ENCODE peak calls at places on chromosomes 12 and 14, in eight cellular contexts. C is cardiac septum; X is central memory CD8-positive, alpha-beta T cell; P is A172; V is Kasumi-1; B is CD4-positive, CD25-positive, alpha-beta regulatory T cell; I is T-helper 1 cell; Q is NCI-H1092. L is an unnamed sample.

GRCh38 chr14:100145682-100146464 is 13.6 kb downstream of the DEGS2 start:
- DNase-seq in C (no peak), X (no peak), P (no peak), V (no peak), B (no peak), I (no peak), Q (no peak), L (no peak)

GRCh38 chr12:114403690-114404450 is 2.1 kb downstream of the TBX5 start:
- DNase-seq in C (no peak), X (no peak), P (no peak), V (no peak), B (no peak), I (no peak), Q (no peak), L (no peak)

GRCh38 chr12:27732281-27732680 is 21.6 kb downstream of the MRPS35 start:
- DNase-seq in C (no peak), X (no peak), P (peak; percentile 3), V (peak; percentile 40), B (no peak), I (no peak), Q (no peak), L (no peak)

GRCh38 chr12:120261951-120262851 is 3.3 kb downstream of the PXN start:
- DNase-seq in C (no peak), X (no peak), P (peak; percentile 96), V (no peak), B (no peak), I (no peak), Q (no peak), L (no peak)

GRCh38 chr12:42641231-42641630 is 51.7 kb upstream of the PRICKLE1 start:
- DNase-seq in C (no peak), X (no peak), P (no peak), V (no peak), B (no peak), I (no peak), Q (no peak), L (no peak)

GRCh38 chr14:30573203-30573814 is 14.4 kb downstream of the G2E3 start:
- DNase-seq in C (no peak), X (no peak), P (no peak), V (no peak), B (no peak), I (no peak), Q (no peak), L (no peak)

GRCh38 chr12:1581973-1582708 is 12.2 kb downstream of the FBXL14 start:
- DNase-seq in C (no peak), X (no peak), P (no peak), V (no peak), B (no peak), I (no peak), Q (no peak), L (no peak)

GRCh38 chr12:116687888-116688287 is 50.0 kb downstream of the SPRING1 start:
- DNase-seq in C (no peak), X (no peak), P (peak; percentile 59), V (peak; percentile 90), B (no peak), I (no peak), Q (no peak), L (no peak)

L was measured in NCI-H748 treated with DMSO at 0.1 percent for 48 hours.